ENCODE peak calls at places on chromosomes 7 and 10, in ten cellular contexts. T, N, F, Y, L, V, S, J, X and B are unnamed samples.

GRCh38 chr10:72728462-72728861 is 36.5 kb downstream of the MCU start:
- DNase-seq in S (no peak), N (no peak), V (no peak), Y (no peak), L (no peak), X (no peak), J (no peak), T (no peak), F (no peak), B (no peak)

GRCh38 chr10:96401036-96401435 is 42.2 kb upstream of the OPALIN start:
- DNase-seq in Y (no peak), V (no peak), X (no peak), N (no peak), L (no peak), J (no peak), T (peak), S (no peak), F (no peak), B (no peak)

GRCh38 chr7:19302731-19303130 is 157.5 kb upstream of the FERD3L start:
- DNase-seq in F (no peak), J (no peak), S (no peak), X (no peak), N (no peak), Y (no peak), V (no peak), T (no peak), L (no peak), B (no peak)

GRCh38 chr10:87957702-87958101 is 94.3 kb downstream of the PTEN start:
- DNase-seq in V (no peak), L (no peak), N (no peak), F (no peak), Y (no peak), J (no peak), S (no peak), T (no peak), X (no peak), B (no peak)

GRCh38 chr10:113169853-113170455 is 219.9 kb downstream of the TCF7L2 start:
- DNase-seq in X (peak), T (no peak), F (no peak), V (no peak), S (no peak), L (no peak), Y (no peak), J (no peak), N (no peak), B (no peak)

GRCh38 chr10:23918839-23919238 is 290.1 kb upstream of the KIAA1217 start:
- DNase-seq in N (no peak), X (no peak), T (no peak), V (no peak), S (peak), F (peak), J (no peak), Y (no peak), L (no peak), B (no peak)

GRCh38 chr10:15483215-15483970 is 112.3 kb upstream of the FAM171A1 start:
- DNase-seq in L (no peak), F (no peak), X (no peak), J (no peak), V (no peak), N (no peak), S (no peak), T (no peak), Y (no peak), B (no peak)

GRCh38 chr7:121741896-121742295 is 131.1 kb upstream of the PTPRZ1 start:
- DNase-seq in J (no peak), Y (no peak), X (no peak), L (peak), V (no peak), T (no peak), N (no peak), S (no peak), F (peak), B (no peak)

GRCh38 chr10:122052702-122053101 is 63.7 kb downstream of the TACC2 start:
- DNase-seq in F (peak), J (peak), T (no peak), V (no peak), X (no peak), L (no peak), N (no peak), Y (no peak), S (no peak), B (no peak)

GRCh38 chr7:104862719-104863118 is 151.3 kb upstream of the KMT2E start:
- DNase-seq in Y (no peak), V (no peak), N (no peak), S (peak), X (no peak), F (no peak), L (peak), T (no peak), J (no peak), B (no peak)

GRCh38 chr7:84021292-84021898 is 173.2 kb downstream of the SEMA3A start:
- DNase-seq in T (no peak), N (no peak), L (no peak), F (peak), S (no peak), J (no peak), V (no peak), X (no peak), Y (no peak), B (no peak)

GRCh38 chr7:728602-729001 is 1.5 kb upstream of the PRKAR1B start:
- DNase-seq in S (no peak), T (no peak), N (no peak), L (no peak), Y (no peak), V (no peak), F (no peak), J (no peak), X (no peak), B (no peak)

GRCh38 chr7:32179567-32179966 is 109.4 kb upstream of the PDE1C start:
- DNase-seq in J (no peak), T (no peak), X (no peak), F (peak), L (no peak), N (no peak), V (no peak), Y (no peak), S (no peak), B (no peak)

GRCh38 chr7:83996879-83997278 is 197.7 kb downstream of the SEMA3A start:
- DNase-seq in S (no peak), V (peak), J (no peak), N (no peak), Y (no peak), L (no peak), T (no peak), F (no peak), X (no peak), B (no peak)

GRCh38 chr10:73586583-73586984 is 4.6 kb downstream of the USP54 start:
- DNase-seq in L (peak), T (no peak), V (peak), X (no peak), N (no peak), F (peak), Y (no peak), S (peak), J (no peak), B (no peak)

GRCh38 chr7:98569606-98570337 is 47.3 kb upstream of the NPTX2 start:
- DNase-seq in X (no peak), F (no peak), T (peak), N (no peak), J (no peak), S (peak), Y (no peak), L (no peak), V (peak), B (no peak)

GRCh38 chr7:98514211-98515150 is 102.6 kb upstream of the NPTX2 start:
- DNase-seq in J (no peak), T (no peak), N (no peak), V (no peak), X (no peak), L (no peak), S (no peak), F (no peak), Y (no peak), B (no peak)

GRCh38 chr7:85103352-85103751 is 83.5 kb downstream of the SEMA3D start:
- DNase-seq in X (no peak), F (peak), L (peak), T (no peak), N (no peak), Y (no peak), V (no peak), S (no peak), J (no peak), B (no peak)

GRCh38 chr7:111292026-111292430 is 201.1 kb downstream of the LRRN3 start:
- DNase-seq in Y (no peak), J (no peak), F (no peak), V (peak), T (no peak), S (no peak), N (no peak), L (no peak), X (no peak), B (no peak)

GRCh38 chr7:20304366-20304765 is 26.3 kb upstream of the ITGB8 start:
- DNase-seq in V (no peak), J (no peak), S (no peak), L (peak), F (no peak), Y (no peak), N (no peak), T (no peak), X (no peak), B (no peak)

GRCh38 chr10:77236700-77237099 is 400.9 kb downstream of the KCNMA1 start:
- DNase-seq in V (peak), F (peak), J (no peak), S (no peak), T (no peak), Y (no peak), X (no peak), N (no peak), L (peak), B (no peak)

GRCh38 chr10:93165367-93165766 is 91.7 kb downstream of the CYP26A1 start:
- DNase-seq in V (no peak), L (no peak), S (no peak), N (no peak), X (no peak), F (peak), J (no peak), Y (no peak), T (no peak), B (no peak)

GRCh38 chr10:52742723-52743122 is 29.9 kb downstream of the MBL2 start:
- DNase-seq in T (no peak), Y (no peak), S (no peak), F (no peak), J (no peak), N (no peak), V (no peak), X (no peak), L (no peak), B (no peak)

GRCh38 chr10:50579491-50580259 is 44.1 kb downstream of the SGMS1 start:
- DNase-seq in N (no peak), F (no peak), L (peak), V (no peak), J (no peak), T (no peak), Y (no peak), X (no peak), S (no peak), B (no peak)

GRCh38 chr7:142371586-142372377 is 113.9 kb upstream of the PRSS58 start:
- DNase-seq in N (no peak), T (no peak), V (no peak), L (no peak), J (no peak), F (peak), X (no peak), Y (no peak), S (no peak), B (no peak)

GRCh38 chr7:20508109-20508508 is 107.4 kb upstream of the ABCB5 start:
- DNase-seq in J (no peak), F (no peak), L (no peak), S (peak), V (no peak), T (no peak), X (no peak), Y (no peak), N (no peak), B (no peak)

GRCh38 chr7:122987463-122987862 is 8.0 kb downstream of the TAS2R16 start:
- DNase-seq in L (no peak), T (no peak), X (no peak), J (no peak), Y (no peak), S (no peak), V (no peak), N (no peak), F (no peak), B (no peak)

GRCh38 chr7:143345428-143345900 is 17.0 kb downstream of the FAM131B start:
- DNase-seq in X (no peak), Y (peak), J (no peak), S (peak), V (no peak), F (peak), N (no peak), L (peak), T (no peak), B (peak)

GRCh38 chr10:28970231-28970630 is 292.9 kb downstream of the BAMBI start:
- DNase-seq in Y (no peak), X (no peak), S (no peak), L (no peak), T (no peak), F (peak), J (no peak), V (peak), N (no peak), B (no peak)

GRCh38 chr7:6248581-6248980 is 23.8 kb downstream of the CYTH3 start:
- DNase-seq in S (no peak), T (no peak), J (no peak), X (no peak), N (no peak), Y (no peak), F (peak), V (no peak), L (no peak), B (no peak)